ENCODE peak calls at places on chromosome 9, in seven cellular contexts. D is IMR-90, W is H9, C is mesendoderm, R is H1, G is mesenchymal stem cell, K is trophoblast cell. J is an unnamed sample. For H3K4me1, the result is how much of the 10 kb centered on the place peaks cover.

GRCh38 chr9:75482566-75482965 is 394.3 kb downstream of the OSTF1 start:
- DNase-seq in D (no peak), W (no peak), C (peak), R (no peak), G (no peak), K (no peak), J (no peak)

GRCh38 chr9:88994820-88995180 is 3.5 kb downstream of the S1PR3 start:
- DNase-seq in D (peak), W (no peak), C (no peak), R (no peak), G (peak), K (no peak), J (no peak)

GRCh38 chr9:76581752-76582151 is 122.8 kb downstream of the GCNT1 start:
- DNase-seq in D (no peak), W (no peak), C (no peak), R (no peak), G (no peak), K (no peak), J (no peak)

GRCh38 chr9:128275198-128276007 is at the start of gene GOLGA2:
- DNase-seq in D (peak), W (peak), C (peak), R (no peak), G (peak), K (no peak), J (peak)

GRCh38 chr9:96660693-96661248 is 5.7 kb upstream of the PRXL2C start:
- DNase-seq in D (no peak), W (no peak), C (no peak), R (no peak), G (no peak), K (no peak), J (no peak)

GRCh38 chr9:120568816-120569215 is 11.2 kb downstream of the CDK5RAP2 start:
- DNase-seq in D (no peak), W (no peak), C (no peak), R (no peak), G (no peak), K (no peak), J (no peak)

GRCh38 chr9:36092509-36093215 is 43.9 kb upstream of the GLIPR2 start:
- DNase-seq in D (no peak), W (no peak), C (peak), R (no peak), G (peak), K (no peak), J (no peak)

GRCh38 chr9:113593682-113594281 is 130.3 kb downstream of the RGS3 start:
- DNase-seq in D (peak), W (peak), C (peak), R (peak), G (peak), K (peak), J (peak)

GRCh38 chr9:129495422-129496186 is 125.3 kb downstream of the C9orf50 start:
- DNase-seq in D (peak), W (peak), C (peak), R (peak), G (peak), K (peak), J (peak)

GRCh38 chr9:130847306-130848217 is 12.5 kb downstream of the ABL1 start:
- DNase-seq in D (peak), W (peak), C (peak), R (no peak), G (peak), K (no peak), J (no peak)

GRCh38 chr9:135006911-135007570 is 80.4 kb upstream of the OLFM1 start:
- DNase-seq in D (no peak), W (no peak), C (no peak), R (no peak), G (no peak), K (no peak), J (no peak)

GRCh38 chr9:90925581-90926257 is 124.1 kb downstream of the SYK start:
- DNase-seq in D (peak), W (no peak), C (no peak), R (no peak), G (peak), K (peak), J (no peak)

GRCh38 chr9:102867488-102867887 is 127.6 kb upstream of the CYLC2 start:
- DNase-seq in D (no peak), W (no peak), C (no peak), R (no peak), G (peak), K (no peak), J (no peak)

GRCh38 chr9:86807577-86807976 is 139.7 kb downstream of the GAS1 start:
- DNase-seq in D (no peak), W (no peak), C (peak), R (no peak), G (no peak), K (no peak), J (peak)
- H3K4me1 ChIP-seq in D (under half), W (under half), C (under half), R (under half), G (under half), K (under half), J (under half)

GRCh38 chr9:136447173-136447778 is 7.6 kb upstream of the INPP5E start:
- DNase-seq in D (no peak), W (no peak), C (no peak), R (no peak), G (no peak), K (no peak), J (no peak)
- H3K9ac ChIP-seq in D (no peak), W (no peak), C (no peak), R (no peak), G (no peak), K (no peak), J (peak)

GRCh38 chr9:20614602-20615216 is 7.6 kb downstream of the MLLT3 start:
- DNase-seq in D (no peak), W (no peak), C (no peak), R (no peak), G (no peak), K (no peak), J (no peak)
- H3K18ac ChIP-seq in D (no peak), W (no peak), C (no peak), R (no peak), G (no peak), K (no peak), J (no peak)

DNA sequence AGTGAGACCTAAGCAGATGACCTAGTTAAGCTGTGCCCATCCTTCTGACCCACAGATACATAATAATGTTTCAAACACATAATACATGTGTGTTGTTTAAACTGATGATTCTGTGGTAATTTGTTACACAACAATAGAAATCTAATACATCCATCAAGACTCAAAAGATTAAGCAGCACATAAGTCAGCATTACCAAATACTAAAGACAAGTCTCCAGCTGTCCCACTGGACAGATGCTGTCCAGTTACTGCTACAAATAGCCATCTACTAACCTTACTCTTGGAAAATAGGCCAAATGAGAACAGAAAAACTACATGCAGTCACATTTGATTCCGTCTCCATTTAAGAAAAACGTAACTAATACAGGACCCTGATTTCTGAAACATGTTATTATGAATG is 10.8 kb downstream of the TRMO start:
- DNase-seq in D (no peak), W (no peak), C (no peak), R (no peak), G (no peak), K (no peak), J (no peak)
- H3K4me1 ChIP-seq in D (under half), W (under half), C (under half), R (under half), G (under half), K (under half), J (under half)

DNA sequence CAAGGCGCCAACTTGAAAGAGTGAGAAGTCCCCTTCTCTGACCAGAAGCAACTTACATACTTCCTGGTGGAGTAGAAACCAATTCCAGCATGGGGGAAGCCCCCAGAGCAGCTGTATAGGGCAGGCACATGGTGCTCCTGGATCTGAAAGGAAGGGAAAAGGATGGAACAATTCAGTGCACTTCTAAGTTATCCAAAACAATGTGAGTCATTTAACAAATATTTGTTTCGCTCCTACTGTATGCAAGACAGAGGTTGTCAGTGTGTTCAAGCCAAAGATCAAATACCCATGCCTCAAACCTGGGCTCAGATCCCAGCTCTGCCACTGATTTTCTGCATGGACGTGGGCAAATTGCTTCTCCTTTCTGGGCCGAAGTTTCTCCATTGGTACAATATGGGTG is 67.1 kb downstream of the LHX2 start:
- DNase-seq in D (peak), W (no peak), C (peak), R (no peak), G (peak), K (peak), J (no peak)
- H3K9ac ChIP-seq in D (no peak), W (no peak), C (no peak), R (no peak), G (no peak), K (no peak), J (no peak)

GRCh38 chr9:2745560-2746380 is 28.5 kb downstream of the KCNV2 start:
- DNase-seq in D (no peak), W (no peak), C (peak), R (no peak), G (no peak), K (no peak), J (peak)
- H3K18ac ChIP-seq in D (no peak), W (no peak), C (peak), R (no peak), G (no peak), K (no peak), J (no peak)

GRCh38 chr9:111016046-111017026 is 21.9 kb downstream of the LPAR1 start:
- DNase-seq in D (peak), W (no peak), C (no peak), R (no peak), G (peak), K (no peak), J (no peak)
- H3K4me1 ChIP-seq in D (under half), W (under half), C (under half), R (under half), G (under half), K (under half), J (under half)